ENCODE peak calls at places on chromosomes 2 and 18, in four cellular contexts. One of them, this sample, is unnamed.

GRCh38 chr18:64409511-64409910 is 260.6 kb upstream of the LINC00305 start:
- DNase-seq in cardiac muscle cell: peak
- DNase-seq in HCT116: no peak
- DNase-seq in ascending aorta: no peak
- DNase-seq in this sample: no peak

GRCh38 chr18:54822872-54823845 is 5.1 kb upstream of the RAB27B start:
- DNase-seq in cardiac muscle cell: peak
- DNase-seq in HCT116: peak
- DNase-seq in ascending aorta: no peak
- DNase-seq in this sample: no peak

GRCh38 chr2:195408811-195409210 is 248.2 kb upstream of the SLC39A10 start:
- DNase-seq in cardiac muscle cell: no peak
- DNase-seq in HCT116: no peak
- DNase-seq in ascending aorta: no peak
- DNase-seq in this sample: no peak

GRCh38 chr18:31438402-31438801 is 9.1 kb upstream of the DSG3 start:
- DNase-seq in cardiac muscle cell: no peak
- DNase-seq in HCT116: no peak
- DNase-seq in ascending aorta: no peak
- DNase-seq in this sample: no peak

GRCh38 chr2:28648147-28648546 is 103.5 kb upstream of the PPP1CB start:
- DNase-seq in cardiac muscle cell: no peak
- DNase-seq in HCT116: no peak
- DNase-seq in ascending aorta: no peak
- DNase-seq in this sample: no peak

GRCh38 chr18:7133181-7133580 is 15.6 kb upstream of the LAMA1 start:
- DNase-seq in cardiac muscle cell: peak
- DNase-seq in HCT116: no peak
- DNase-seq in ascending aorta: no peak
- DNase-seq in this sample: no peak

GRCh38 chr2:8597094-8597493 is 84.8 kb upstream of the ID2 start:
- DNase-seq in cardiac muscle cell: no peak
- DNase-seq in HCT116: no peak
- DNase-seq in ascending aorta: no peak
- DNase-seq in this sample: no peak

GRCh38 chr18:7256959-7257742 is 26.3 kb downstream of the LRRC30 start:
- DNase-seq in cardiac muscle cell: no peak
- DNase-seq in HCT116: no peak
- DNase-seq in ascending aorta: no peak
- DNase-seq in this sample: no peak

GRCh38 chr2:7646024-7646423 is 728.8 kb downstream of the RNF144A start:
- DNase-seq in cardiac muscle cell: no peak
- DNase-seq in HCT116: no peak
- DNase-seq in ascending aorta: no peak
- DNase-seq in this sample: no peak

GRCh38 chr2:127932199-127932877 is 46.6 kb upstream of the AMMECR1L start:
- DNase-seq in cardiac muscle cell: peak
- DNase-seq in HCT116: peak
- DNase-seq in ascending aorta: no peak
- DNase-seq in this sample: no peak

GRCh38 chr2:20604957-20605381 is 45.9 kb downstream of the HS1BP3 start:
- DNase-seq in cardiac muscle cell: peak
- DNase-seq in HCT116: no peak
- DNase-seq in ascending aorta: peak
- DNase-seq in this sample: no peak

GRCh38 chr18:76404345-76404831 is 90.7 kb downstream of the ZNF516 start:
- DNase-seq in cardiac muscle cell: no peak
- DNase-seq in HCT116: no peak
- DNase-seq in ascending aorta: no peak
- DNase-seq in this sample: no peak

GRCh38 chr2:3751281-3751680 is 47.9 kb downstream of the DCDC2C start:
- DNase-seq in cardiac muscle cell: no peak
- DNase-seq in HCT116: no peak
- DNase-seq in ascending aorta: no peak
- DNase-seq in this sample: no peak

GRCh38 chr2:217684431-217685254 is 318.2 kb downstream of the TNS1 start:
- DNase-seq in cardiac muscle cell: no peak
- DNase-seq in HCT116: no peak
- DNase-seq in ascending aorta: no peak
- DNase-seq in this sample: no peak

GRCh38 chr2:28160986-28161425 is 231.7 kb upstream of the FOSL2 start:
- DNase-seq in cardiac muscle cell: peak
- DNase-seq in HCT116: no peak
- DNase-seq in ascending aorta: no peak
- DNase-seq in this sample: no peak

GRCh38 chr2:235706496-235706895 is 212.7 kb downstream of the AGAP1 start:
- DNase-seq in cardiac muscle cell: no peak
- DNase-seq in HCT116: no peak
- DNase-seq in ascending aorta: no peak
- DNase-seq in this sample: no peak

GRCh38 chr2:191724015-191724414 is 46.1 kb downstream of the NABP1 start:
- DNase-seq in cardiac muscle cell: no peak
- DNase-seq in HCT116: no peak
- DNase-seq in ascending aorta: no peak
- DNase-seq in this sample: no peak

GRCh38 chr2:240565267-240566202 is 2.7 kb upstream of the RNPEPL1 start:
- DNase-seq in cardiac muscle cell: peak
- DNase-seq in HCT116: peak
- DNase-seq in ascending aorta: peak
- DNase-seq in this sample: no peak

GRCh38 chr18:43034683-43035500 is 80.6 kb downstream of the RIT2 start:
- DNase-seq in cardiac muscle cell: no peak
- DNase-seq in HCT116: no peak
- DNase-seq in ascending aorta: no peak
- DNase-seq in this sample: no peak

GRCh38 chr2:32930436-32930835 is 16.3 kb upstream of the LTBP1 start:
- DNase-seq in cardiac muscle cell: no peak
- DNase-seq in HCT116: no peak
- DNase-seq in ascending aorta: no peak
- DNase-seq in this sample: no peak

GRCh38 chr2:24351981-24352380 is 8.4 kb downstream of the ITSN2 start:
- DNase-seq in cardiac muscle cell: no peak
- DNase-seq in HCT116: no peak
- DNase-seq in ascending aorta: no peak
- DNase-seq in this sample: no peak

GRCh38 chr18:37565985-37566478 is 434 bp upstream of the CELF4 start:
- DNase-seq in cardiac muscle cell: peak
- DNase-seq in HCT116: no peak
- DNase-seq in ascending aorta: no peak
- DNase-seq in this sample: no peak

GRCh38 chr2:227238242-227239237 is 74.1 kb downstream of the COL4A3 start:
- DNase-seq in cardiac muscle cell: peak
- DNase-seq in HCT116: peak
- DNase-seq in ascending aorta: no peak
- DNase-seq in this sample: peak

GRCh38 chr2:8522682-8523081 is 159.2 kb upstream of the ID2 start:
- DNase-seq in cardiac muscle cell: no peak
- DNase-seq in HCT116: no peak
- DNase-seq in ascending aorta: no peak
- DNase-seq in this sample: no peak

GRCh38 chr2:66433945-66434678 is 813 bp upstream of the MEIS1 start:
- DNase-seq in cardiac muscle cell: peak
- DNase-seq in HCT116: no peak
- DNase-seq in ascending aorta: no peak
- DNase-seq in this sample: no peak

GRCh38 chr2:38394041-38394440 is 17.0 kb upstream of the ATL2 start:
- DNase-seq in cardiac muscle cell: no peak
- DNase-seq in HCT116: no peak
- DNase-seq in ascending aorta: no peak
- DNase-seq in this sample: no peak

GRCh38 chr2:196431076-196431475 is 208.4 kb upstream of the CCDC150 start:
- DNase-seq in cardiac muscle cell: peak
- DNase-seq in HCT116: no peak
- DNase-seq in ascending aorta: no peak
- DNase-seq in this sample: no peak

GRCh38 chr2:142642654-142643053 is 234.8 kb upstream of the KYNU start:
- DNase-seq in cardiac muscle cell: peak
- DNase-seq in HCT116: no peak
- DNase-seq in ascending aorta: no peak
- DNase-seq in this sample: no peak

GRCh38 chr2:85784474-85784986 is 30.7 kb downstream of the ATOH8 start:
- DNase-seq in cardiac muscle cell: no peak
- DNase-seq in HCT116: no peak
- DNase-seq in ascending aorta: no peak
- DNase-seq in this sample: no peak

GRCh38 chr18:3823073-3823472 is 373.1 kb downstream of the TGIF1 start:
- DNase-seq in cardiac muscle cell: no peak
- DNase-seq in HCT116: no peak
- DNase-seq in ascending aorta: no peak
- DNase-seq in this sample: no peak

GRCh38 chr2:120134263-120134662 is 88.9 kb downstream of the TMEM185B start:
- DNase-seq in cardiac muscle cell: peak
- DNase-seq in HCT116: peak
- DNase-seq in ascending aorta: no peak
- DNase-seq in this sample: no peak

GRCh38 chr2:187575081-187576067 is 21.1 kb upstream of the TFPI start:
- DNase-seq in cardiac muscle cell: peak
- DNase-seq in HCT116: no peak
- DNase-seq in ascending aorta: no peak
- DNase-seq in this sample: no peak

GRCh38 chr2:50922506-50922905 is 109.4 kb downstream of the NRXN1 start:
- DNase-seq in cardiac muscle cell: no peak
- DNase-seq in HCT116: no peak
- DNase-seq in ascending aorta: no peak
- DNase-seq in this sample: no peak

GRCh38 chr18:22912835-22913234 is 20.3 kb upstream of the RBBP8 start:
- DNase-seq in cardiac muscle cell: peak
- DNase-seq in HCT116: no peak
- DNase-seq in ascending aorta: no peak
- DNase-seq in this sample: no peak

GRCh38 chr18:48662021-48662661 is 123.3 kb downstream of the CTIF start:
- DNase-seq in cardiac muscle cell: peak
- DNase-seq in HCT116: no peak
- DNase-seq in ascending aorta: no peak
- DNase-seq in this sample: no peak

GRCh38 chr2:8514748-8515389 is 167.0 kb upstream of the ID2 start:
- DNase-seq in cardiac muscle cell: no peak
- DNase-seq in HCT116: no peak
- DNase-seq in ascending aorta: no peak
- DNase-seq in this sample: no peak

DNA sequence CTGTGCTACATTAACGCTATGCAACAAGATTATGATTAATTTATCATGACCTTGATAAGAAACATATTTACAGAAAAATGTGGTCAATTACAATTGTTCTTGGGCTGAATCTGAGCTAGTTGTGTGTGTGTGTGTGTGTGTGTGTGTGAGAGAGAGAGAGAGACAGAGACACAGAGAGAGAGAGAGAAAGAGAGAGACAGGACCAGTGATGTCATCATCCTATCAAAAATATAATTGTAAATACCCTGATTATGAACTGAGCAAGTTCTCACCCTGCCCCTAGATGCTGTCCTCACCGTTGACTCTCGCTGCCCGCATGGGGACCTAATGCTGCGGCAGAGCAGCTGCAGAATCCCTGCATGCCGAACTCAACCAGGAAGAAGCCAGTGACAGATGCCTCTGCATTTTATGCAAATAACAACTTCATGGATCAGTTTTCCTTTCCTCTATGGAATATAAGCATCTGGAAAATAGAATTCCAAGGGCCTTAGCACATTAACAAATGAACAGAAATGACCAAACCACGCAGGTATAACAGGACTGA is 512.5 kb downstream of the PLCL1 start:
- DNase-seq in cardiac muscle cell: no peak
- DNase-seq in HCT116: no peak
- DNase-seq in ascending aorta: no peak
- DNase-seq in this sample: no peak
- H3K4me3 ChIP-seq in cardiac muscle cell: no peak
- H3K4me3 ChIP-seq in HCT116: no peak
- H3K4me3 ChIP-seq in ascending aorta: no peak
- H3K4me3 ChIP-seq in this sample: no peak

DNA sequence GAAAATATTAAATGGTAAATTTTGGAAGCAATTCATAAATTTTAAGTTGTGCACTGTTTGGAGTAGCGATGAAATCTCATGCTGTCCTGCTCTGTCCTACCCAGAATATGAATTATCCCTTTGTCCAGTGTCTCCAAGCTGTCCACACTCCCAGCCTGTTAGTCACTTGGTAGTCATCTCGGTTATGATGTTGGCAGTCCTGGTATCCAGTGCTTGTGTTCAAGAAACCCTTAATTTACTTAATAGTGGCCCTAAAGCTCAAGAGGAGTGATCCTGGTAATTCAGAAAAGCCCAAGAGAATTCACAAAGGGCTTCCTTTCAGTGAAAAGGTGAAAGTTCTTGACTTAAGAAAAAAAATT is 71.8 kb upstream of the STAM2 start:
- DNase-seq in cardiac muscle cell: no peak
- DNase-seq in HCT116: no peak
- DNase-seq in ascending aorta: no peak
- DNase-seq in this sample: no peak
- H3K4me3 ChIP-seq in cardiac muscle cell: no peak
- H3K4me3 ChIP-seq in HCT116: no peak
- H3K4me3 ChIP-seq in ascending aorta: no peak
- H3K4me3 ChIP-seq in this sample: no peak

DNA sequence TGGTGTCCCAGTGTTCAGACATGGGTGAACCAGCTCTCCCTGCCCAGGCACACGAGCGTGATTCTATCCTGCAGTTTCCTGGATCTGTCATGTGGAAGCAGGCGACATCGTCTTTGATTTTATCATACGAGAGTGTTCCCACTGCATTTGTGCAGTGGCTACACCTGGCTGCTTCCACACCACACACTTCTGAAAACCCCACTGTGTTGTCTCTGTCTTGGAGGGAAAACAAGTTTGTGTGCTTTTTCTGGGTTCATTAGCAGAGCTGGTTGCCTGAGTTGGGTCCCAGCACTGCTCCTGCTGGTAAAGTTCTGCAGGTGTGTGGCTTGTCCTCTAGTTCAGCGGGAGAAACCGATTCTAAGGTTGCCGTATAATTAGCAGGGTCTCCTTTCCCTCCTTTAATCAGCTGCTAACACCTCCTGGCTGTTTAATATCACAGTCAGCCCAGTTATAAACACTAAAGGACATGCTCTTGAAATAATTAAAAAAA is 58.5 kb upstream of the TWIST2 start:
- DNase-seq in cardiac muscle cell: no peak
- DNase-seq in HCT116: no peak
- DNase-seq in ascending aorta: no peak
- DNase-seq in this sample: no peak
- H3K4me3 ChIP-seq in cardiac muscle cell: no peak
- H3K4me3 ChIP-seq in HCT116: no peak
- H3K4me3 ChIP-seq in ascending aorta: no peak
- H3K4me3 ChIP-seq in this sample: no peak

GRCh38 chr2:134135793-134136192 is 118.1 kb upstream of the MGAT5 start:
- DNase-seq in cardiac muscle cell: no peak
- DNase-seq in HCT116: no peak
- DNase-seq in ascending aorta: no peak
- DNase-seq in this sample: no peak

GRCh38 chr2:134138115-134138514 is 115.8 kb upstream of the MGAT5 start:
- DNase-seq in cardiac muscle cell: no peak
- DNase-seq in HCT116: no peak
- DNase-seq in ascending aorta: no peak
- DNase-seq in this sample: no peak

GRCh38 chr2:134134827-134135226 is 119.0 kb upstream of the MGAT5 start:
- DNase-seq in cardiac muscle cell: no peak
- DNase-seq in HCT116: no peak
- DNase-seq in ascending aorta: no peak
- DNase-seq in this sample: no peak

GRCh38 chr2:134136702-134137101 is 117.2 kb upstream of the MGAT5 start:
- DNase-seq in cardiac muscle cell: no peak
- DNase-seq in HCT116: no peak
- DNase-seq in ascending aorta: no peak
- DNase-seq in this sample: no peak

GRCh38 chr2:134137182-134137595 is 116.7 kb upstream of the MGAT5 start:
- DNase-seq in cardiac muscle cell: peak
- DNase-seq in HCT116: no peak
- DNase-seq in ascending aorta: no peak
- DNase-seq in this sample: no peak
- H3K4me3 ChIP-seq in cardiac muscle cell: no peak
- H3K4me3 ChIP-seq in HCT116: no peak
- H3K4me3 ChIP-seq in ascending aorta: peak
- H3K4me3 ChIP-seq in this sample: peak

This sample was measured in thoracic aorta.